ENCODE peak calls at places on chromosomes 16 and 17, in nine cellular contexts. One of them, this sample, is unnamed.

GRCh38 chr17:44077595-44077909 is 7.0 kb downstream of the G6PC3 start:
- DNase-seq in fibroblast of pulmonary artery: no peak
- DNase-seq in DND-41: no peak
- DNase-seq in neural progenitor cell: no peak
- DNase-seq in body of pancreas: no peak
- DNase-seq in fibroblast of the aortic adventitia: no peak
- DNase-seq in A549: no peak
- DNase-seq in prostate gland: no peak
- DNase-seq in IMR-90: no peak
- DNase-seq in this sample: no peak

GRCh38 chr16:85635545-85636140 is 22.5 kb downstream of the GSE1 start:
- DNase-seq in fibroblast of pulmonary artery: no peak
- DNase-seq in DND-41: no peak
- DNase-seq in neural progenitor cell: no peak
- DNase-seq in body of pancreas: peak
- DNase-seq in fibroblast of the aortic adventitia: no peak
- DNase-seq in A549: no peak
- DNase-seq in prostate gland: no peak
- DNase-seq in IMR-90: no peak
- DNase-seq in this sample: no peak

GRCh38 chr17:4098516-4099209 is 44.2 kb downstream of the ZZEF1 start:
- DNase-seq in fibroblast of pulmonary artery: no peak
- DNase-seq in DND-41: no peak
- DNase-seq in neural progenitor cell: no peak
- DNase-seq in body of pancreas: no peak
- DNase-seq in fibroblast of the aortic adventitia: no peak
- DNase-seq in A549: no peak
- DNase-seq in prostate gland: no peak
- DNase-seq in IMR-90: no peak
- DNase-seq in this sample: no peak

GRCh38 chr16:72091217-72091616 is 2.2 kb downstream of the TXNL4B start:
- DNase-seq in fibroblast of pulmonary artery: no peak
- DNase-seq in DND-41: no peak
- DNase-seq in neural progenitor cell: no peak
- DNase-seq in body of pancreas: no peak
- DNase-seq in fibroblast of the aortic adventitia: no peak
- DNase-seq in A549: no peak
- DNase-seq in prostate gland: no peak
- DNase-seq in IMR-90: no peak
- DNase-seq in this sample: no peak

GRCh38 chr16:85151603-85152413 is 39.5 kb upstream of the CIBAR2 start:
- DNase-seq in fibroblast of pulmonary artery: peak
- DNase-seq in DND-41: no peak
- DNase-seq in neural progenitor cell: no peak
- DNase-seq in body of pancreas: peak
- DNase-seq in fibroblast of the aortic adventitia: peak
- DNase-seq in A549: no peak
- DNase-seq in prostate gland: peak
- DNase-seq in IMR-90: peak
- DNase-seq in this sample: peak

GRCh38 chr17:50323060-50323459 is 22.9 kb upstream of the XYLT2 start:
- DNase-seq in fibroblast of pulmonary artery: peak
- DNase-seq in DND-41: no peak
- DNase-seq in neural progenitor cell: no peak
- DNase-seq in body of pancreas: no peak
- DNase-seq in fibroblast of the aortic adventitia: no peak
- DNase-seq in A549: no peak
- DNase-seq in prostate gland: no peak
- DNase-seq in IMR-90: no peak
- DNase-seq in this sample: no peak

GRCh38 chr17:78234261-78234865 is 2.9 kb downstream of the TMEM235 start:
- DNase-seq in fibroblast of pulmonary artery: no peak
- DNase-seq in DND-41: no peak
- DNase-seq in neural progenitor cell: no peak
- DNase-seq in body of pancreas: no peak
- DNase-seq in fibroblast of the aortic adventitia: no peak
- DNase-seq in A549: no peak
- DNase-seq in prostate gland: no peak
- DNase-seq in IMR-90: no peak
- DNase-seq in this sample: no peak

GRCh38 chr16:53566568-53566967 is 63.6 kb upstream of the AKTIP start:
- DNase-seq in fibroblast of pulmonary artery: no peak
- DNase-seq in DND-41: no peak
- DNase-seq in neural progenitor cell: no peak
- DNase-seq in body of pancreas: no peak
- DNase-seq in fibroblast of the aortic adventitia: no peak
- DNase-seq in A549: no peak
- DNase-seq in prostate gland: no peak
- DNase-seq in IMR-90: no peak
- DNase-seq in this sample: no peak

GRCh38 chr17:43356450-43356849 is 42.3 kb upstream of the ARL4D start:
- DNase-seq in fibroblast of pulmonary artery: no peak
- DNase-seq in DND-41: no peak
- DNase-seq in neural progenitor cell: no peak
- DNase-seq in body of pancreas: no peak
- DNase-seq in fibroblast of the aortic adventitia: no peak
- DNase-seq in A549: no peak
- DNase-seq in prostate gland: no peak
- DNase-seq in IMR-90: no peak
- DNase-seq in this sample: no peak

GRCh38 chr17:74779948-74780400 is 3.8 kb upstream of the NAT9 start:
- DNase-seq in fibroblast of pulmonary artery: no peak
- DNase-seq in DND-41: no peak
- DNase-seq in neural progenitor cell: no peak
- DNase-seq in body of pancreas: no peak
- DNase-seq in fibroblast of the aortic adventitia: no peak
- DNase-seq in A549: no peak
- DNase-seq in prostate gland: no peak
- DNase-seq in IMR-90: no peak
- DNase-seq in this sample: no peak

GRCh38 chr16:88561485-88562369 is 8.5 kb upstream of the ZC3H18 start:
- DNase-seq in fibroblast of pulmonary artery: peak
- DNase-seq in DND-41: peak
- DNase-seq in neural progenitor cell: peak
- DNase-seq in body of pancreas: peak
- DNase-seq in fibroblast of the aortic adventitia: peak
- DNase-seq in A549: peak
- DNase-seq in prostate gland: peak
- DNase-seq in IMR-90: peak
- DNase-seq in this sample: peak

GRCh38 chr17:40399185-40399584 is 18.5 kb downstream of the TOP2A start:
- DNase-seq in fibroblast of pulmonary artery: peak
- DNase-seq in DND-41: peak
- DNase-seq in neural progenitor cell: peak
- DNase-seq in body of pancreas: no peak
- DNase-seq in fibroblast of the aortic adventitia: peak
- DNase-seq in A549: peak
- DNase-seq in prostate gland: no peak
- DNase-seq in IMR-90: peak
- DNase-seq in this sample: peak
- TF ChIP-seq CTCF in fibroblast of pulmonary artery: peak
- TF ChIP-seq CTCF in DND-41: peak
- TF ChIP-seq CTCF in neural progenitor cell: peak
- TF ChIP-seq CTCF in body of pancreas: no peak
- TF ChIP-seq CTCF in fibroblast of the aortic adventitia: peak
- TF ChIP-seq CTCF in A549: peak
- TF ChIP-seq CTCF in prostate gland: peak
- TF ChIP-seq CTCF in IMR-90: peak
- TF ChIP-seq CTCF in this sample: peak

GRCh38 chr16:66650707-66651473 is 45.7 kb downstream of the CMTM4 start:
- DNase-seq in fibroblast of pulmonary artery: peak
- DNase-seq in DND-41: peak
- DNase-seq in neural progenitor cell: peak
- DNase-seq in body of pancreas: peak
- DNase-seq in fibroblast of the aortic adventitia: peak
- DNase-seq in A549: peak
- DNase-seq in prostate gland: peak
- DNase-seq in IMR-90: peak
- DNase-seq in this sample: peak
- H3K4me3 ChIP-seq in fibroblast of pulmonary artery: peak
- H3K4me3 ChIP-seq in DND-41: peak
- H3K4me3 ChIP-seq in neural progenitor cell: peak
- H3K4me3 ChIP-seq in body of pancreas: no peak
- H3K4me3 ChIP-seq in fibroblast of the aortic adventitia: peak
- H3K4me3 ChIP-seq in A549: peak
- H3K4me3 ChIP-seq in prostate gland: no peak
- H3K4me3 ChIP-seq in IMR-90: peak
- H3K4me3 ChIP-seq in this sample: no peak

GRCh38 chr16:81633147-81633619 is 145.9 kb upstream of the PLCG2 start:
- DNase-seq in fibroblast of pulmonary artery: no peak
- DNase-seq in DND-41: no peak
- DNase-seq in neural progenitor cell: peak
- DNase-seq in body of pancreas: no peak
- DNase-seq in fibroblast of the aortic adventitia: no peak
- DNase-seq in A549: no peak
- DNase-seq in prostate gland: no peak
- DNase-seq in IMR-90: no peak
- DNase-seq in this sample: no peak
- TF ChIP-seq CTCF in fibroblast of pulmonary artery: no peak
- TF ChIP-seq CTCF in DND-41: peak
- TF ChIP-seq CTCF in neural progenitor cell: peak
- TF ChIP-seq CTCF in body of pancreas: no peak
- TF ChIP-seq CTCF in fibroblast of the aortic adventitia: no peak
- TF ChIP-seq CTCF in A549: no peak
- TF ChIP-seq CTCF in prostate gland: no peak
- TF ChIP-seq CTCF in IMR-90: no peak
- TF ChIP-seq CTCF in this sample: peak

DNA sequence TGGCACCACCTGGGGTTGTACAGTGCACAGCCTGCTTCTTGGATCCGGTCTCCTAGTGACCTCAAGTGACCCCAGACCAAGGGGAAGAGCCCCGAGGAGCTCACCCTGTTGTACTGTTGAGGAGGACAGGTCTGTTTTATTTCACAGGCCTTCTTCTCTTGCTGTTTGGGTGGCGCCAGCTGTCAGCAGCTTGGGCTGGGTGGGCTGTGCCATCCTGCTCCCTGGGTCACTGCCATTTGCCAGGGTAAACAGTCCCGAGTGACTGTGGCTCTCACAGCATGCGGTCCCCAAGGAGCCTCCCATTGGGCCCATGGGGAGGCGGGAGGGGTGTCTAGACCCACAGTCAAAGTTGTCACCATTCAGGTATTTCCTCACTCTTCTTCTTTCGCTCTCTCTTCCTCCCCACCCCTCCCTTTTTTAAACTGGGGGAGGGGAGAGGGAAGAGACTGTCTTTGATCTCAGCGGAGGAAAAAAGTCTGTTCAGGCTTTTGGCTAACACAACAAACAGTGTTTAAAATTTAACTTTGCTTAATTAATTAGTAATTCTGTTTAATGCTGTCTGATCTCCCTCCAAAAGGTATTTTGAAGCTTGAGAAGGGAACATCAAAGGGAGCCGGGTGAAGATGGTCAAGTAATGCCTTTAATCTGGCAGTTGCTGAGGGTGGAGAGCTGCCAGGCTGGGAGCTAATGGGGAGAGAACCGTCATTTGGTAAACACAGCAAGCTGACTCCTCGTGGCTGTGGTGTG is 64.1 kb downstream of the SNX20 start:
- DNase-seq in fibroblast of pulmonary artery: no peak
- DNase-seq in DND-41: no peak
- DNase-seq in neural progenitor cell: no peak
- DNase-seq in body of pancreas: no peak
- DNase-seq in fibroblast of the aortic adventitia: no peak
- DNase-seq in A549: no peak
- DNase-seq in prostate gland: peak
- DNase-seq in IMR-90: no peak
- DNase-seq in this sample: no peak
- H3K4me3 ChIP-seq in fibroblast of pulmonary artery: no peak
- H3K4me3 ChIP-seq in DND-41: no peak
- H3K4me3 ChIP-seq in neural progenitor cell: no peak
- H3K4me3 ChIP-seq in body of pancreas: no peak
- H3K4me3 ChIP-seq in fibroblast of the aortic adventitia: no peak
- H3K4me3 ChIP-seq in A549: no peak
- H3K4me3 ChIP-seq in prostate gland: no peak
- H3K4me3 ChIP-seq in IMR-90: no peak
- H3K4me3 ChIP-seq in this sample: no peak